ENCODE peak calls at places on chromosomes 1 and 21, in seven cellular contexts. Z, U, P, I, J, O and W are unnamed samples.

GRCh38 chr1:9417695-9418094 is 121.6 kb upstream of the SLC25A33 start:
- DNase-seq in Z (no peak), U (no peak), P (no peak), I (no peak), J (no peak), O (no peak), W (no peak)

GRCh38 chr1:8133657-8134430 is 107.7 kb upstream of the ERRFI1 start:
- DNase-seq in Z (no peak), U (peak), P (no peak), I (no peak), J (no peak), O (no peak), W (no peak)

GRCh38 chr1:37159102-37159501 is 124.8 kb upstream of the GRIK3 start:
- DNase-seq in Z (no peak), U (no peak), P (no peak), I (no peak), J (no peak), O (no peak), W (no peak)

GRCh38 chr1:150549496-150550221 is 451 bp downstream of the ADAMTSL4 start:
- DNase-seq in Z (no peak), U (no peak), P (no peak), I (no peak), J (peak), O (no peak), W (no peak)

GRCh38 chr1:56788102-56788501 is 31.1 kb downstream of the FYB2 start:
- DNase-seq in Z (no peak), U (no peak), P (no peak), I (no peak), J (no peak), O (no peak), W (no peak)

GRCh38 chr1:94863297-94863911 is 43.2 kb downstream of the SLC44A3 start:
- DNase-seq in Z (no peak), U (peak), P (peak), I (no peak), J (no peak), O (no peak), W (no peak)

GRCh38 chr1:85607126-85607912 is 26.8 kb downstream of the CCN1 start:
- DNase-seq in Z (no peak), U (peak), P (peak), I (peak), J (peak), O (no peak), W (no peak)

GRCh38 chr1:43506233-43506632 is 24.4 kb upstream of the PTPRF start:
- DNase-seq in Z (no peak), U (no peak), P (no peak), I (no peak), J (no peak), O (no peak), W (no peak)

GRCh38 chr1:79988401-79988800 is 981.9 kb upstream of the ADGRL4 start:
- DNase-seq in Z (no peak), U (no peak), P (no peak), I (no peak), J (no peak), O (no peak), W (no peak)

GRCh38 chr1:203172184-203173115 is 3.2 kb downstream of the MYBPH start:
- DNase-seq in Z (peak), U (no peak), P (peak), I (peak), J (peak), O (peak), W (peak)

GRCh38 chr1:46437723-46438122 is 43.6 kb downstream of the FAAH start:
- DNase-seq in Z (no peak), U (no peak), P (no peak), I (no peak), J (no peak), O (no peak), W (no peak)

GRCh38 chr1:200628223-200628868 is 7.8 kb upstream of the KIF14 start:
- DNase-seq in Z (no peak), U (no peak), P (no peak), I (no peak), J (no peak), O (no peak), W (no peak)

GRCh38 chr21:44985441-44986401 is 45.9 kb downstream of the SLX9 start:
- DNase-seq in Z (no peak), U (no peak), P (no peak), I (no peak), J (peak), O (no peak), W (no peak)

GRCh38 chr1:119752592-119752991 is 16.1 kb downstream of the HMGCS2 start:
- DNase-seq in Z (no peak), U (no peak), P (no peak), I (no peak), J (no peak), O (no peak), W (no peak)

GRCh38 chr1:145720556-145720877 is 1.2 kb downstream of the CD160 start:
- DNase-seq in Z (no peak), U (peak), P (peak), I (no peak), J (no peak), O (no peak), W (no peak)

GRCh38 chr1:228089520-228090380 is 7.2 kb downstream of the ARF1 start:
- DNase-seq in Z (no peak), U (no peak), P (no peak), I (no peak), J (peak), O (no peak), W (no peak)

GRCh38 chr1:10652626-10653025 is 143.8 kb downstream of the CASZ1 start:
- DNase-seq in Z (no peak), U (no peak), P (no peak), I (no peak), J (no peak), O (no peak), W (no peak)

GRCh38 chr1:112533029-112533428 is 24.3 kb downstream of the WNT2B start:
- DNase-seq in Z (no peak), U (peak), P (no peak), I (no peak), J (no peak), O (no peak), W (no peak)

GRCh38 chr21:34227386-34227852 is 136.4 kb upstream of the KCNE2 start:
- DNase-seq in Z (no peak), U (no peak), P (no peak), I (no peak), J (no peak), O (no peak), W (no peak)

GRCh38 chr1:199202331-199202730 is 563.5 kb downstream of the PTPRC start:
- DNase-seq in Z (no peak), U (no peak), P (no peak), I (no peak), J (no peak), O (no peak), W (no peak)

GRCh38 chr1:47841356-47841755 is 155.8 kb downstream of the TRABD2B start:
- DNase-seq in Z (no peak), U (no peak), P (no peak), I (no peak), J (no peak), O (no peak), W (no peak)

GRCh38 chr21:45922648-45923047 is 58.9 kb upstream of the COL6A1 start:
- DNase-seq in Z (no peak), U (no peak), P (no peak), I (no peak), J (peak), O (no peak), W (no peak)

GRCh38 chr1:83978056-83978455 is 20.9 kb downstream of the TTLL7 start:
- DNase-seq in Z (no peak), U (no peak), P (no peak), I (no peak), J (no peak), O (no peak), W (no peak)

GRCh38 chr1:151060241-151061011 is at the start of gene MLLT11:
- DNase-seq in Z (peak), U (no peak), P (no peak), I (peak), J (no peak), O (peak), W (peak)

GRCh38 chr1:56435434-56436337 is 143.7 kb downstream of the PLPP3 start:
- DNase-seq in Z (peak), U (no peak), P (no peak), I (no peak), J (no peak), O (peak), W (peak)

GRCh38 chr1:27162090-27162489 is 7.2 kb upstream of the SLC9A1 start:
- DNase-seq in Z (no peak), U (no peak), P (no peak), I (no peak), J (no peak), O (no peak), W (no peak)

GRCh38 chr21:37790905-37791304 is 125.4 kb downstream of the KCNJ6 start:
- DNase-seq in Z (no peak), U (no peak), P (no peak), I (no peak), J (no peak), O (no peak), W (no peak)

GRCh38 chr1:212236664-212237220 is 48.5 kb upstream of the PPP2R5A start:
- DNase-seq in Z (no peak), U (no peak), P (no peak), I (no peak), J (no peak), O (no peak), W (no peak)